ENCODE peak calls at places on chromosomes 6 and 20, in seven cellular contexts. One of them, this sample, is unnamed.

GRCh38 chr6:47665112-47665511 is 33.3 kb upstream of the ADGRF4 start:
- DNase-seq in PC-3: peak; percentile 92
- DNase-seq in GM23248: no peak
- DNase-seq in OCI-LY7: no peak
- DNase-seq in hepatocyte: peak; percentile 34
- DNase-seq in GM23338: no peak
- DNase-seq in PC-9: peak; percentile 50
- DNase-seq in this sample: no peak

GRCh38 chr20:48463916-48464315 is 363.9 kb downstream of the PREX1 start:
- DNase-seq in GM23248: peak; percentile 69
- DNase-seq in GM23338: no peak
- DNase-seq in OCI-LY7: no peak
- DNase-seq in PC-3: peak; percentile 20
- DNase-seq in PC-9: no peak
- DNase-seq in hepatocyte: peak; percentile 56
- DNase-seq in this sample: no peak

GRCh38 chr6:134198093-134198492 is 119.8 kb downstream of the SGK1 start:
- DNase-seq in PC-9: no peak
- DNase-seq in GM23338: no peak
- DNase-seq in hepatocyte: peak; percentile 23
- DNase-seq in OCI-LY7: no peak
- DNase-seq in GM23248: no peak
- DNase-seq in PC-3: peak; percentile 88
- DNase-seq in this sample: no peak

GRCh38 chr20:48697845-48698491 is 129.8 kb downstream of the PREX1 start:
- DNase-seq in PC-3: peak; percentile 84
- DNase-seq in hepatocyte: peak; percentile 94
- DNase-seq in GM23248: peak; percentile 81
- DNase-seq in PC-9: peak; percentile 95
- DNase-seq in GM23338: no peak
- DNase-seq in OCI-LY7: no peak
- DNase-seq in this sample: no peak

GRCh38 chr6:19663479-19663878 is 173.7 kb upstream of the ID4 start:
- DNase-seq in GM23248: no peak
- DNase-seq in PC-9: no peak
- DNase-seq in hepatocyte: no peak
- DNase-seq in GM23338: peak; percentile 80
- DNase-seq in OCI-LY7: no peak
- DNase-seq in PC-3: no peak
- DNase-seq in this sample: no peak

GRCh38 chr6:26351544-26351953 is 13.4 kb upstream of the BTN3A2 start:
- DNase-seq in PC-9: peak; percentile 17
- DNase-seq in hepatocyte: peak; percentile 52
- DNase-seq in PC-3: peak; percentile 90
- DNase-seq in GM23248: peak; percentile 94
- DNase-seq in OCI-LY7: no peak
- DNase-seq in GM23338: no peak
- DNase-seq in this sample: no peak

GRCh38 chr6:159908535-159908934 is 17.7 kb downstream of the MAS1 start:
- DNase-seq in GM23248: peak; percentile 17
- DNase-seq in GM23338: no peak
- DNase-seq in OCI-LY7: no peak
- DNase-seq in PC-3: no peak
- DNase-seq in hepatocyte: no peak
- DNase-seq in PC-9: no peak
- DNase-seq in this sample: no peak

GRCh38 chr6:123636771-123637170 is at the start of gene TRDN:
- DNase-seq in GM23248: no peak
- DNase-seq in GM23338: peak; percentile 7
- DNase-seq in OCI-LY7: no peak
- DNase-seq in PC-9: no peak
- DNase-seq in hepatocyte: no peak
- DNase-seq in PC-3: no peak
- DNase-seq in this sample: no peak

GRCh38 chr6:142254513-142254912 is 47.3 kb upstream of the ADGRG6 start:
- DNase-seq in GM23248: no peak
- DNase-seq in PC-9: no peak
- DNase-seq in PC-3: no peak
- DNase-seq in hepatocyte: no peak
- DNase-seq in OCI-LY7: no peak
- DNase-seq in GM23338: no peak
- DNase-seq in this sample: no peak

GRCh38 chr6:132964101-132964867 is 149.9 kb downstream of the RPS12 start:
- DNase-seq in PC-3: peak; percentile 86
- DNase-seq in GM23338: no peak
- DNase-seq in OCI-LY7: no peak
- DNase-seq in GM23248: peak; percentile 33
- DNase-seq in hepatocyte: peak; percentile 56
- DNase-seq in PC-9: peak; percentile 6
- DNase-seq in this sample: peak; percentile 38

GRCh38 chr20:19735446-19735845 is 22.6 kb upstream of the RIN2 start:
- DNase-seq in PC-9: peak; percentile 79
- DNase-seq in PC-3: peak; percentile 97
- DNase-seq in GM23338: no peak
- DNase-seq in GM23248: peak; percentile 97
- DNase-seq in OCI-LY7: no peak
- DNase-seq in hepatocyte: peak; percentile 69
- DNase-seq in this sample: no peak

GRCh38 chr6:133895573-133896343 is 6.8 kb downstream of the TCF21 start:
- DNase-seq in PC-9: no peak
- DNase-seq in OCI-LY7: no peak
- DNase-seq in GM23248: peak; percentile 56
- DNase-seq in hepatocyte: peak; percentile 32
- DNase-seq in PC-3: no peak
- DNase-seq in GM23338: peak; percentile 74
- DNase-seq in this sample: no peak

GRCh38 chr6:143746202-143747119 is 68.7 kb downstream of the PHACTR2 start:
- DNase-seq in hepatocyte: no peak
- DNase-seq in GM23248: no peak
- DNase-seq in OCI-LY7: no peak
- DNase-seq in PC-9: no peak
- DNase-seq in GM23338: peak; percentile 86
- DNase-seq in PC-3: no peak
- DNase-seq in this sample: no peak

GRCh38 chr6:27138837-27139752 is 108.4 kb upstream of the PRSS16 start:
- DNase-seq in PC-9: peak; percentile 45
- DNase-seq in GM23338: peak; percentile 97
- DNase-seq in PC-3: no peak
- DNase-seq in OCI-LY7: peak; percentile 95
- DNase-seq in hepatocyte: peak; percentile 65
- DNase-seq in GM23248: no peak
- DNase-seq in this sample: peak; percentile 92

GRCh38 chr20:2741463-2741862 is 48.9 kb downstream of the EBF4 start:
- DNase-seq in hepatocyte: no peak
- DNase-seq in PC-3: peak; percentile 16
- DNase-seq in PC-9: no peak
- DNase-seq in GM23338: no peak
- DNase-seq in GM23248: no peak
- DNase-seq in OCI-LY7: no peak
- DNase-seq in this sample: no peak

GRCh38 chr20:37411408-37412306 is 65.7 kb downstream of the SRC start:
- DNase-seq in GM23338: peak; percentile 66
- DNase-seq in GM23248: peak; percentile 36
- DNase-seq in hepatocyte: no peak
- DNase-seq in PC-9: no peak
- DNase-seq in OCI-LY7: no peak
- DNase-seq in PC-3: no peak
- DNase-seq in this sample: no peak

GRCh38 chr6:35359744-35360348 is 17.5 kb downstream of the PPARD start:
- DNase-seq in hepatocyte: no peak
- DNase-seq in PC-9: peak; percentile 80
- DNase-seq in OCI-LY7: no peak
- DNase-seq in GM23248: peak; percentile 87
- DNase-seq in GM23338: no peak
- DNase-seq in PC-3: peak; percentile 39
- DNase-seq in this sample: no peak

GRCh38 chr6:164247106-164247505 is 832.6 kb downstream of the QKI start:
- DNase-seq in PC-3: peak; percentile 29
- DNase-seq in OCI-LY7: no peak
- DNase-seq in GM23338: no peak
- DNase-seq in hepatocyte: no peak
- DNase-seq in GM23248: peak; percentile 72
- DNase-seq in PC-9: no peak
- DNase-seq in this sample: no peak

GRCh38 chr6:15501806-15502450 is 160.9 kb downstream of the DTNBP1 start:
- DNase-seq in PC-3: peak; percentile 27
- DNase-seq in OCI-LY7: no peak
- DNase-seq in GM23338: no peak
- DNase-seq in hepatocyte: peak; percentile 72
- DNase-seq in PC-9: no peak
- DNase-seq in GM23248: peak; percentile 69
- DNase-seq in this sample: no peak

GRCh38 chr6:161088676-161089328 is 97.2 kb downstream of the MAP3K4 start:
- DNase-seq in PC-3: no peak
- DNase-seq in OCI-LY7: no peak
- DNase-seq in GM23248: peak; percentile 31
- DNase-seq in PC-9: no peak
- DNase-seq in hepatocyte: peak; percentile 8
- DNase-seq in GM23338: peak; percentile 11
- DNase-seq in this sample: no peak

GRCh38 chr6:26285143-26286134 is 79.6 kb upstream of the BTN3A2 start:
- DNase-seq in PC-3: peak; percentile 100
- DNase-seq in PC-9: peak; percentile 96
- DNase-seq in hepatocyte: peak; percentile 99
- DNase-seq in OCI-LY7: peak; percentile 99
- DNase-seq in GM23338: peak; percentile 100
- DNase-seq in GM23248: peak; percentile 99
- DNase-seq in this sample: peak; percentile 99

GRCh38 chr20:2402271-2402980 is 21.7 kb downstream of the TGM6 start:
- DNase-seq in PC-9: no peak
- DNase-seq in GM23248: peak; percentile 83
- DNase-seq in OCI-LY7: no peak
- DNase-seq in GM23338: peak; percentile 45
- DNase-seq in PC-3: peak; percentile 66
- DNase-seq in hepatocyte: peak; percentile 22
- DNase-seq in this sample: no peak

GRCh38 chr20:41249371-41249770 is 68.2 kb downstream of the ZHX3 start:
- DNase-seq in GM23248: peak; percentile 93
- DNase-seq in hepatocyte: peak; percentile 60
- DNase-seq in OCI-LY7: no peak
- DNase-seq in PC-3: peak; percentile 83
- DNase-seq in GM23338: no peak
- DNase-seq in PC-9: peak; percentile 31
- DNase-seq in this sample: no peak

GRCh38 chr20:57482796-57483195 is 42.1 kb downstream of the CTCFL start:
- DNase-seq in GM23248: no peak
- DNase-seq in PC-9: no peak
- DNase-seq in PC-3: no peak
- DNase-seq in hepatocyte: no peak
- DNase-seq in GM23338: no peak
- DNase-seq in OCI-LY7: no peak
- DNase-seq in this sample: no peak

GRCh38 chr6:13527669-13528051 is 40.3 kb upstream of the GFOD1 start:
- DNase-seq in PC-3: no peak
- DNase-seq in OCI-LY7: no peak
- DNase-seq in GM23338: no peak
- DNase-seq in GM23248: no peak
- DNase-seq in hepatocyte: no peak
- DNase-seq in PC-9: no peak
- DNase-seq in this sample: no peak

GRCh38 chr20:49700411-49701185 is 13.1 kb downstream of the B4GALT5 start:
- DNase-seq in PC-9: peak; percentile 41
- DNase-seq in hepatocyte: no peak
- DNase-seq in GM23338: no peak
- DNase-seq in OCI-LY7: no peak
- DNase-seq in GM23248: peak; percentile 92
- DNase-seq in PC-3: peak; percentile 85
- DNase-seq in this sample: no peak

GRCh38 chr20:44435630-44436335 is 39.9 kb upstream of the TTPAL start:
- DNase-seq in PC-9: no peak
- DNase-seq in OCI-LY7: no peak
- DNase-seq in GM23338: no peak
- DNase-seq in GM23248: no peak
- DNase-seq in PC-3: peak; percentile 13
- DNase-seq in hepatocyte: no peak
- DNase-seq in this sample: no peak

DNA sequence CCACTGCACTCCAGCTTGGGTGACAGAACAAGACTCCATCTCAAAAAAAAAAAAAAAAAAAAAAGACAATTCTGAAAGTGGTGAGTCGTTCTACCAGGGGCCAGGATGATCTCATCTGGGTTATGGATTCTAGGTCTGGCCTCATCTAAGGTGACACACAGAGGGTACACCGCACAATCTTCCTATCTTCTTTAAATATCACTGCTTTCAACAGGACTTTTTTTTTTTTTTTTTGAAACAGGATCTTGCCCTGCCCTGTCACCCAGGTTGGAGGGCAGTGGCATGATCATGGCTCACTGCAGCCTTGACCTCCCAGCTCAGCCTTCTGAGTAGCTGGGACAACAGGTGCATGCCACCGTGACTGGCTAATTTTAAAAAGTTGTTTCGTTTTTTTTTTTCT is 67.7 kb downstream of the SLC16A10 start:
- DNase-seq in GM23338: no peak
- DNase-seq in PC-3: no peak
- DNase-seq in PC-9: no peak
- DNase-seq in hepatocyte: no peak
- DNase-seq in GM23248: no peak
- DNase-seq in OCI-LY7: no peak
- DNase-seq in this sample: no peak
- H3K9me2 ChIP-seq in GM23338: no peaks in the 10 kb centered on the region
- H3K9me2 ChIP-seq in PC-3: no peaks in the 10 kb centered on the region
- H3K9me2 ChIP-seq in PC-9: no peaks in the 10 kb centered on the region
- H3K9me2 ChIP-seq in hepatocyte: no peaks in the 10 kb centered on the region
- H3K9me2 ChIP-seq in GM23248: no peaks in the 10 kb centered on the region
- H3K9me2 ChIP-seq in OCI-LY7: no peaks in the 10 kb centered on the region
- H3K9me2 ChIP-seq in this sample: no peaks in the 10 kb centered on the region

GRCh38 chr6:41638801-41639555 is 710 bp downstream of the MDFI start:
- DNase-seq in PC-9: no peak
- DNase-seq in GM23338: peak; percentile 83
- DNase-seq in GM23248: no peak
- DNase-seq in OCI-LY7: no peak
- DNase-seq in hepatocyte: peak; percentile 81
- DNase-seq in PC-3: no peak
- DNase-seq in this sample: no peak
- H3K4me2 ChIP-seq in PC-9: no peak overlapping the region
- H3K4me2 ChIP-seq in GM23338: peak overlapping the region; percentile 100
- H3K4me2 ChIP-seq in GM23248: no peak overlapping the region
- H3K4me2 ChIP-seq in OCI-LY7: no peak overlapping the region
- H3K4me2 ChIP-seq in hepatocyte: peak overlapping the region; percentile 82
- H3K4me2 ChIP-seq in PC-3: peak overlapping the region; percentile 100
- H3K4me2 ChIP-seq in this sample: no peak overlapping the region

GRCh38 chr6:6590530-6590929 is 2.0 kb downstream of the LY86 start:
- DNase-seq in GM23248: no peak
- DNase-seq in PC-3: no peak
- DNase-seq in GM23338: no peak
- DNase-seq in PC-9: no peak
- DNase-seq in hepatocyte: no peak
- DNase-seq in OCI-LY7: peak; percentile 35
- DNase-seq in this sample: no peak
- H3K9me2 ChIP-seq in GM23248: no peaks in the 10 kb centered on the region
- H3K9me2 ChIP-seq in PC-3: no peaks in the 10 kb centered on the region
- H3K9me2 ChIP-seq in GM23338: peaks cover 7% of the 10 kb centered on the region
- H3K9me2 ChIP-seq in PC-9: no peaks in the 10 kb centered on the region
- H3K9me2 ChIP-seq in hepatocyte: no peaks in the 10 kb centered on the region
- H3K9me2 ChIP-seq in OCI-LY7: no peaks in the 10 kb centered on the region
- H3K9me2 ChIP-seq in this sample: no peaks in the 10 kb centered on the region

DNA sequence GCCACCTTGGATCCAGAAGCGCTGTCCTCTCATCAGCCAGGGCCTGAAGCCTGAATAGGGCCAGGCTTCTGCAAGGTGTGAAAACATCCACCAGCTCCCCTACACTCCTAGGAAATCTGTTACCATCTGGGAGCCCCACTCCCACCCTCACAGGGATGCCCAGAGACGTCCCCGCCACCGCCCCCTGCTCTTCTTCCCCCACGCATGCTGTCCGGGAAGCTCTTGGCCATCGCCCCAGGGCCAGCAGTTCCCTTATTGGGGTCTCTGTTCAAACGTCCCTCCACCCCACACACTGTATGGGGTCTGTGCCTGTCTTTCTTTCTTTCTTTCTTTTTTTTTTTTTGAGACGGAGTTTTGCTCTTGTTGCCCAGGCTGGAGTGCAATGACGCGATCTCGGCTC is 3.8 kb downstream of the RGS19 start:
- DNase-seq in GM23338: no peak
- DNase-seq in OCI-LY7: no peak
- DNase-seq in PC-9: no peak
- DNase-seq in hepatocyte: no peak
- DNase-seq in GM23248: no peak
- DNase-seq in PC-3: no peak
- DNase-seq in this sample: no peak
- H3K4me2 ChIP-seq in GM23338: no peak overlapping the region
- H3K4me2 ChIP-seq in OCI-LY7: no peak overlapping the region
- H3K4me2 ChIP-seq in PC-9: no peak overlapping the region
- H3K4me2 ChIP-seq in hepatocyte: no peak overlapping the region
- H3K4me2 ChIP-seq in GM23248: no peak overlapping the region
- H3K4me2 ChIP-seq in PC-3: no peak overlapping the region
- H3K4me2 ChIP-seq in this sample: no peak overlapping the region